ENCODE peak calls at places on chromosomes 5 and 9, in ten cellular contexts. G is H54, K is transverse colon, Z is sigmoid colon, B is esophagus squamous epithelium, T is A549, O is gastrocnemius medialis, D is lower leg skin, H is IMR-90, A is erythroblast. V is an unnamed sample.
A peak's percentile ranks its signal among the peaks of the same experiment; 100 is the strongest.

GRCh38 chr9:98563997-98564396 is 144.7 kb downstream of the GABBR2 start:
- DNase-seq in G (no peak), H (no peak), D (peak; percentile 32), B (no peak), O (no peak), T (no peak), K (no peak), A (no peak), Z (no peak), V (no peak)

GRCh38 chr9:134404376-134405358 is 78.4 kb downstream of the RXRA start:
- DNase-seq in A (no peak), K (no peak), D (no peak), H (no peak), Z (no peak), T (no peak), O (no peak), B (no peak), G (no peak), V (no peak)

GRCh38 chr5:168693297-168693696 is 114.1 kb upstream of the PANK3 start:
- DNase-seq in D (no peak), T (no peak), B (no peak), A (no peak), Z (no peak), H (no peak), O (no peak), K (no peak), G (no peak), V (no peak)

GRCh38 chr9:18129809-18130334 is 344.1 kb upstream of the ADAMTSL1 start:
- DNase-seq in B (no peak), T (no peak), O (no peak), D (no peak), Z (no peak), H (no peak), A (no peak), G (no peak), K (no peak), V (no peak)

GRCh38 chr9:26682796-26683496 is 209.7 kb downstream of the CAAP1 start:
- DNase-seq in H (no peak), Z (no peak), K (no peak), G (no peak), O (no peak), B (no peak), A (no peak), D (no peak), T (no peak), V (no peak)

GRCh38 chr9:109766351-109766750 is 13.6 kb upstream of the PALM2AKAP2 start:
- DNase-seq in B (no peak), A (no peak), T (no peak), H (peak; percentile 98), G (peak; percentile 33), O (no peak), K (no peak), Z (no peak), D (no peak), V (no peak)

GRCh38 chr9:94703488-94704140 is 22.9 kb upstream of the AOPEP start:
- DNase-seq in T (no peak), K (no peak), G (no peak), H (no peak), O (no peak), B (no peak), A (no peak), D (peak; percentile 34), Z (no peak), V (no peak)

GRCh38 chr5:454936-455335 is 12.0 kb downstream of the EXOC3 start:
- DNase-seq in T (no peak), A (no peak), H (no peak), G (no peak), O (peak; percentile 8), D (peak; percentile 73), B (no peak), K (peak; percentile 5), Z (peak; percentile 40), V (peak; percentile 3)

GRCh38 chr9:92605224-92605623 is 64.7 kb downstream of the IPPK start:
- DNase-seq in K (no peak), T (no peak), Z (no peak), D (peak; percentile 54), H (no peak), B (no peak), G (no peak), O (no peak), A (peak; percentile 6), V (no peak)

GRCh38 chr9:33620738-33621439 is 96.8 kb downstream of the ANKRD18B start:
- DNase-seq in A (peak; percentile 24), Z (no peak), O (no peak), B (no peak), D (no peak), G (peak; percentile 9), T (no peak), H (peak; percentile 84), K (no peak), V (no peak)

GRCh38 chr5:38925154-38925925 is 79.5 kb downstream of the OSMR start:
- DNase-seq in K (no peak), Z (no peak), H (peak; percentile 80), A (no peak), O (no peak), D (no peak), G (peak; percentile 11), B (no peak), T (no peak), V (no peak)

GRCh38 chr5:62486672-62487071 is 74.1 kb downstream of the IPO11 start:
- DNase-seq in K (no peak), O (no peak), T (no peak), Z (no peak), H (no peak), B (no peak), G (no peak), D (no peak), A (peak; percentile 34), V (no peak)

GRCh38 chr5:179274321-179275315 is 70.6 kb downstream of the ADAMTS2 start:
- DNase-seq in H (no peak), B (no peak), T (no peak), D (no peak), G (no peak), A (no peak), K (no peak), Z (peak; percentile 60), O (no peak), V (peak; percentile 36)

GRCh38 chr5:88743231-88743879 is 139.6 kb downstream of the MEF2C start:
- DNase-seq in B (no peak), G (no peak), T (peak; percentile 26), O (no peak), Z (no peak), A (peak; percentile 51), D (no peak), K (no peak), H (peak; percentile 20), V (no peak)

GRCh38 chr9:135910197-135910596 is 2.9 kb upstream of the CAMSAP1 start:
- DNase-seq in H (no peak), B (no peak), Z (no peak), T (no peak), O (no peak), D (peak; percentile 9), A (no peak), K (no peak), G (no peak), V (no peak)

GRCh38 chr9:127751269-127752054 is 16.4 kb upstream of the TOR2A start:
- DNase-seq in B (no peak), G (peak; percentile 67), A (peak; percentile 21), T (no peak), O (no peak), Z (no peak), H (no peak), K (no peak), D (no peak), V (no peak)
- TF ChIP-seq POLR2A in B (no peak), G (no peak), A (no peak), T (no peak), O (no peak), Z (no peak), H (no peak), K (no peak), D (no peak), V (no peak)

DNA sequence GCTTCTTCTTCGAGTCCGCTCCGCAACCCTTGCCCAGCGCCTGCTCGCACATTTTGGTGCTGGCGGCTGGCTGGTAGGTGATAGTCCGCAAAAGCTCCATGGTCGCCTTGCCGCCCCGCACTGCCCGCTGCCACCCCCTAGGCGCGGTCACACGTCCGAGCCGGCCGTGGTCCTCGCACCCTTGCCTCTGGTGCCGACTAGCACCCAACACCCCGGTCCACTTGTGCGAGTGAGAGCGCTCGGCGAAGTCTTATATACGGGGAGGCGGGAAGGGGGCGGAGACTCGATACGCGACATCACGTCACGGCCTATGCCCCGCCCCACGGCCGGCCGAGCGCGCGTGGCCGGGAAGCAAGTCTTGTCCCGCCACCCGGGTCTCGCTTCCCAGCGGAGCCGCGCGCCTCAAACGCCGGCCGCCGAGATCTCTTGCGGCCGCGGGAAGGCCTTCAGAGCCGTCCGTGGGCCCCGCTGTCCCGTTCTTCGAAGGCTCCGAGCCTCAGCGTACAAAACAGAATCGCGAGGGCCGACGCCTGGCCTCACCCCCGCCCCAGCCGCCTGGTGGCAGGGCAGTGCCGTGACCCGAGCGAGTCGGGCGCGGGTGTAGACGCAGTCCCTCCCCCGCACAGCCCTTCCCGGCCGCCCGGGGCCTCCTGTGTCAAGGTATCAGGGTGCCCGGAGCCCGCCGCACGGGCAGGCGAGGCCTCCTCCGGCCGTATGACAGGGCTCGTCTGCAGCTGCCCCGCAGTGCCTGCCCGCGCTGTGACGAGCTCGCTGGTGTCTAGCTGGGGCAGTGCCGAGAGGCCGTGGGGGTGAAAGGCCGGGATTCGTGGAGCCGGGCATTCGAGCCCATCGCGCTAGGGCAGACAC is at the start of gene PLK2:
- DNase-seq in G (peak; percentile 59), D (peak; percentile 99), A (peak; percentile 94), B (peak; percentile 72), O (peak; percentile 91), H (peak; percentile 94), Z (peak; percentile 97), T (peak; percentile 74), K (peak; percentile 96), V (peak; percentile 96)
- TF ChIP-seq POLR2A in G (peak; percentile 100), D (no peak), A (peak; percentile 59), B (peak; percentile 98), O (peak; percentile 99), H (peak; percentile 100), Z (peak; percentile 98), T (peak; percentile 100), K (peak; percentile 100), V (peak; percentile 100)

DNA sequence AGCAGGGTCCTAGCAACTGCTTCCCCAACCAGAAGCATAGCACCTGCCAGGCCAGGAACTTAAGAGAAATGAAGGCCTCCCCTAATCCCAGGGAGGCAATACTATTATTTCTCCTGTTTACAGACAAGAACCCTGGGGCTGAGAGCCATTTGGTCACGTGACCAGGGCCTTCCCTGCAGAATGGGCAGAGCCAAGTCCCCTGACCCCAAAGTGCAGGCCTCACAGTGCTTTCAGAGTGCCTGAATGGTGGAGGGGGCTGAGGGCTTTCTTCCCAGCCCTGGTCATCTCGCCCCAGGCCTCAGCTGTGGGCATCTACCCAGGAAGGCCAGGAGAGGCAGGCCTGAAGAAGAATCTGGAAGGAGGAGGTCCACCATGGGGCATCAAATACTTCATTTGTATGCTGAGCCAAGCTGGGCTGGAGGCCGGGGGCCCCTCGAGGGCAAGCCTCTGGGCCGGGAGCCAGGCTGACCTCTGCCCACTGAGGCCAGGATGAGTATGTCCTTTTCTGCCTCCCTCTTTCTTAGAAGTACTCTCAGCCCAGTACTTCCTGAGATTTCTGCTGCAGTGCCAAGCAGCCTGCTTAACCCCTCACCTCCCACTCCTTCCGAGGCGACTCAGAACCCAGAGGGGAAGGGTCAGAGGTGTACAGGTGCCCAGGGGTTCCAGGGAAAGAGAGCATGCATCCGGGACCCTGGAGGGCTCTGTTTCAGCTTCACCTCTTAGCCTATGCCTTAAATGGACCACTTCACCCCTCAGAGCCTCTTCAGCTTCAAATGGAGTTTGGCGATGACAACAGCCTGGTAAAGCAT is 18.9 kb upstream of the DUSP1 start:
- DNase-seq in G (no peak), T (no peak), O (no peak), Z (peak; percentile 65), A (peak; percentile 77), B (no peak), D (peak; percentile 84), H (no peak), K (no peak), V (no peak)
- TF ChIP-seq POLR2A in G (no peak), T (no peak), O (no peak), Z (no peak), A (no peak), B (no peak), D (no peak), H (no peak), K (no peak), V (no peak)

GRCh38 chr9:129036241-129036922 is at the start of gene MIGA2:
- DNase-seq in K (peak; percentile 98), G (peak; percentile 99), D (peak; percentile 99), B (peak; percentile 97), T (peak; percentile 100), O (peak; percentile 99), A (peak; percentile 99), H (peak; percentile 98), Z (peak; percentile 99), V (peak; percentile 97)
- TF ChIP-seq POLR2A in K (peak; percentile 98), G (peak; percentile 93), D (no peak), B (peak; percentile 84), T (peak; percentile 75), O (peak; percentile 91), A (peak; percentile 95), H (peak; percentile 90), Z (peak; percentile 94), V (peak; percentile 71)

V was measured in uterus.